ENCODE peak calls at places on chromosomes 7 and 10, in nine cellular contexts. Z is KG1, G is RWPE2, U is adrenal gland, P is ELF-1, O is heart right ventricle, C is ascending aorta, W is NCI-H345, B is HEK293T. K is an unnamed sample.

GRCh38 chr10:9999627-10000026 is 1018.0 kb upstream of the CELF2 start:
- DNase-seq in Z (no peak), G (no peak), U (no peak), P (no peak), O (no peak), C (no peak), W (no peak), B (no peak), K (no peak)

GRCh38 chr10:128628252-128628651 is 502.0 kb upstream of the MKI67 start:
- DNase-seq in Z (no peak), G (no peak), U (no peak), P (no peak), O (no peak), C (no peak), W (no peak), B (no peak), K (no peak)

GRCh38 chr7:23287612-23288011 is 11.5 kb upstream of the MALSU1 start:
- DNase-seq in Z (no peak), G (no peak), U (no peak), P (no peak), O (no peak), C (no peak), W (no peak), B (no peak), K (no peak)

GRCh38 chr7:55469271-55469681 is 103.0 kb downstream of the VOPP1 start:
- DNase-seq in Z (no peak), G (no peak), U (no peak), P (no peak), O (no peak), C (no peak), W (no peak), B (no peak), K (no peak)

GRCh38 chr10:154348-154747 is 19.1 kb downstream of the ZMYND11 start:
- DNase-seq in Z (no peak), G (no peak), U (no peak), P (no peak), O (no peak), C (no peak), W (no peak), B (no peak), K (no peak)

GRCh38 chr10:13812804-13813203 is 226.0 kb downstream of the PRPF18 start:
- DNase-seq in Z (no peak), G (no peak), U (no peak), P (no peak), O (no peak), C (no peak), W (no peak), B (no peak), K (no peak)

GRCh38 chr10:29530112-29530976 is 104.4 kb downstream of the SVIL start:
- DNase-seq in Z (no peak), G (no peak), U (no peak), P (no peak), O (no peak), C (no peak), W (no peak), B (no peak), K (no peak)

GRCh38 chr7:39673868-39674267 is 50.5 kb downstream of the RALA start:
- DNase-seq in Z (no peak), G (no peak), U (no peak), P (no peak), O (no peak), C (no peak), W (no peak), B (no peak), K (no peak)

GRCh38 chr10:59536576-59537014 is 173.1 kb downstream of the SLC16A9 start:
- DNase-seq in Z (no peak), G (no peak), U (no peak), P (peak), O (peak), C (no peak), W (no peak), B (no peak), K (no peak)

GRCh38 chr7:26284995-26285632 is 6.5 kb upstream of the SNX10 start:
- DNase-seq in Z (no peak), G (no peak), U (no peak), P (peak), O (no peak), C (no peak), W (no peak), B (peak), K (peak)

GRCh38 chr7:132655071-132655761 is 78.9 kb upstream of the PLXNA4 start:
- DNase-seq in Z (peak), G (no peak), U (peak), P (peak), O (peak), C (no peak), W (no peak), B (no peak), K (no peak)

GRCh38 chr10:31020128-31020527 is 11.5 kb downstream of the ZNF438 start:
- DNase-seq in Z (no peak), G (no peak), U (no peak), P (no peak), O (no peak), C (no peak), W (no peak), B (no peak), K (no peak)